ENCODE peak calls at places on chromosomes 6 and 20, in four cellular contexts. One of them, this sample, is unnamed.

GRCh38 chr6:107843400-107843799 is 19.3 kb upstream of the SCML4 start:
- DNase-seq in colonic mucosa: no peak
- DNase-seq in prostate gland: no peak
- DNase-seq in ovary: no peak
- DNase-seq in this sample: no peak

GRCh38 chr20:49210101-49210749 is 9.0 kb upstream of the DDX27 start:
- DNase-seq in colonic mucosa: no peak
- DNase-seq in prostate gland: no peak
- DNase-seq in ovary: no peak
- DNase-seq in this sample: no peak

GRCh38 chr6:163630575-163630974 is 216.1 kb downstream of the QKI start:
- DNase-seq in colonic mucosa: no peak
- DNase-seq in prostate gland: no peak
- DNase-seq in ovary: no peak
- DNase-seq in this sample: no peak

GRCh38 chr6:119312875-119313338 is 36.7 kb downstream of the MAN1A1 start:
- DNase-seq in colonic mucosa: peak
- DNase-seq in prostate gland: no peak
- DNase-seq in ovary: no peak
- DNase-seq in this sample: peak

GRCh38 chr6:169803291-169803811 is 51.9 kb downstream of the ERMARD start:
- DNase-seq in colonic mucosa: peak
- DNase-seq in prostate gland: no peak
- DNase-seq in ovary: no peak
- DNase-seq in this sample: no peak

GRCh38 chr6:34459899-34460593 is 5.8 kb upstream of the PACSIN1 start:
- DNase-seq in colonic mucosa: peak
- DNase-seq in prostate gland: peak
- DNase-seq in ovary: no peak
- DNase-seq in this sample: peak

GRCh38 chr6:156402628-156403027 is 374.6 kb upstream of the ARID1B start:
- DNase-seq in colonic mucosa: no peak
- DNase-seq in prostate gland: no peak
- DNase-seq in ovary: no peak
- DNase-seq in this sample: no peak

GRCh38 chr6:138011413-138011812 is 95.8 kb downstream of the PERP start:
- DNase-seq in colonic mucosa: no peak
- DNase-seq in prostate gland: no peak
- DNase-seq in ovary: no peak
- DNase-seq in this sample: no peak

GRCh38 chr20:47799116-47799715 is 13.9 kb upstream of the SULF2 start:
- DNase-seq in colonic mucosa: no peak
- DNase-seq in prostate gland: no peak
- DNase-seq in ovary: no peak
- DNase-seq in this sample: no peak

DNA sequence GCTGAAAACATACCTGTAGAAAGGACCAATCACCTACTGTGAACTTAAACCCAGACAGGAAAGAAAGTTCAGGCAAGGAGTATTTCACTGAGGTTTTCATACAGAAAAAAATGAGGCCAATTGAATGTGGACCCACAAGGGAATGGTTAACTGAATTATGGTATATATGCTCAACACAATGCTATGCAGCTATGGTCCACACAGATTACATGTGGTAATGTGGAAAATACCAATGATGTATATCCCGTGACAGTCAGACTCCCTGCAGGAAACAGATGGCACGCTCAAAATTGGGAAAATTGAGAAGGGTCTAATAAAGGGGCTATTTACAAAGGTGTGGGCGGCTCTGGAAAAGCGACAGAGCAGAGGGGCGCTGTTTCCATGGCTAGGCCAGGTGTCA is 47.1 kb upstream of the PIM1 start:
- DNase-seq in colonic mucosa: no peak
- DNase-seq in prostate gland: no peak
- DNase-seq in ovary: no peak
- DNase-seq in this sample: no peak
- H3K27ac ChIP-seq in colonic mucosa: no peak
- H3K27ac ChIP-seq in prostate gland: no peak
- H3K27ac ChIP-seq in ovary: no peak
- H3K27ac ChIP-seq in this sample: no peak

GRCh38 chr20:6051505-6051904 is 2.4 kb downstream of the LRRN4 start:
- DNase-seq in colonic mucosa: no peak
- DNase-seq in prostate gland: no peak
- DNase-seq in ovary: no peak
- DNase-seq in this sample: no peak

GRCh38 chr20:6055161-6055783 is 1.4 kb upstream of the LRRN4 start:
- DNase-seq in colonic mucosa: no peak
- DNase-seq in prostate gland: no peak
- DNase-seq in ovary: no peak
- DNase-seq in this sample: no peak

GRCh38 chr20:6053776-6054688 is at the start of gene LRRN4:
- DNase-seq in colonic mucosa: no peak
- DNase-seq in prostate gland: no peak
- DNase-seq in ovary: no peak
- DNase-seq in this sample: peak

GRCh38 chr20:6055981-6056569 is 2.2 kb upstream of the LRRN4 start:
- DNase-seq in colonic mucosa: no peak
- DNase-seq in prostate gland: no peak
- DNase-seq in ovary: no peak
- DNase-seq in this sample: no peak

GRCh38 chr20:6053064-6053775 is 640 bp downstream of the LRRN4 start:
- DNase-seq in colonic mucosa: no peak
- DNase-seq in prostate gland: no peak
- DNase-seq in ovary: no peak
- DNase-seq in this sample: no peak
- H3K27ac ChIP-seq in colonic mucosa: no peak
- H3K27ac ChIP-seq in prostate gland: no peak
- H3K27ac ChIP-seq in ovary: no peak
- H3K27ac ChIP-seq in this sample: no peak

DNA sequence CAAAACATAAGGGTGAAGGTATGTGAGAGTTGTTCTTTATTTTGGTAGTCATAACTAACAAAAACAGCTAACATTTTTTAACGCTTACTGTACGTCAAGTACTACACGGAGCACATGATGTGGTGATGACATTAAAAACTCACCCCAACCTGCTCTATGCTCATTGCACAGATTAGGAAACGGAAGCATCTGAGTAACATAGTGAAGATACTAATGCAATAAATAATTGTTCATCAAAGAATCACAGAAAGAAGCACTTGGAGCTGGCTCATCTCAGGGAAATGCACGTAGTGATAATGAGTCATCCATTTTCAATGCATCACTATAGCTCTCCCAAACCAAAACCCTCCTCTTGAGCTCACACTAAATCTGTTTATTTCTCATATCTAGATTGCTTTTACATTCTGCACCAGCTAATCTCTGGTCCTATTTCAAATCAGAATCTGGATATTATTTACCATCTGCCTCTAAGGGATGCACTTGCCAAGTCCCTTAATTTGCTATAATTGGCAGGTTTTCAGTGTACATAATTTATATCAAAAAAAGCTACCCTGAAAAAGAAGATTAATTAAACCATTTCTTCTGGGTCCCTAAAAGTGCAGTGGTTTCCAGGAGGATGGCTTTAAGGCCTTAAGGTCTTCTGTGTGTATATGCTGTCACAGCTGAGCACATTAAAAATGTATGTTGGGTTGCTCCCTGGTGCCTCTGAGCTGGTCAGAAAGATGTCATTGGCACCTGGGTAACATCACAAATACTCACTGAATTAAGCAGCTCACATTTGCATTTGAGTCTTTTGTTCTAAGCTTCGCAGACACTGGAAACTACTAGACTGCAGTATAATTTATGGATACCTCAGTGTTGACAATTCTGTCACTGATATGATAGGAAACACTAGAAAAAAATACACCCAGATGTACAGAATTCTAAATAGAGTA is 677.3 kb upstream of the CITED2 start:
- DNase-seq in colonic mucosa: no peak
- DNase-seq in prostate gland: no peak
- DNase-seq in ovary: no peak
- DNase-seq in this sample: no peak
- H3K27ac ChIP-seq in colonic mucosa: no peak
- H3K27ac ChIP-seq in prostate gland: no peak
- H3K27ac ChIP-seq in ovary: no peak
- H3K27ac ChIP-seq in this sample: no peak

GRCh38 chr20:59159091-59159821 is 4.4 kb upstream of the ZNF831 start:
- DNase-seq in colonic mucosa: peak
- DNase-seq in prostate gland: no peak
- DNase-seq in ovary: no peak
- DNase-seq in this sample: no peak
- H3K27ac ChIP-seq in colonic mucosa: no peak
- H3K27ac ChIP-seq in prostate gland: peak
- H3K27ac ChIP-seq in ovary: no peak
- H3K27ac ChIP-seq in this sample: peak

GRCh38 chr20:4813076-4813838 is 91.5 kb downstream of the PRND start:
- DNase-seq in colonic mucosa: no peak
- DNase-seq in prostate gland: no peak
- DNase-seq in ovary: peak
- DNase-seq in this sample: no peak
- H3K27ac ChIP-seq in colonic mucosa: peak
- H3K27ac ChIP-seq in prostate gland: peak
- H3K27ac ChIP-seq in ovary: no peak
- H3K27ac ChIP-seq in this sample: peak

GRCh38 chr20:35884541-35884865 is 69.8 kb downstream of the SCAND1 start:
- DNase-seq in colonic mucosa: no peak
- DNase-seq in prostate gland: no peak
- DNase-seq in ovary: no peak
- DNase-seq in this sample: no peak
- H3K27ac ChIP-seq in colonic mucosa: no peak
- H3K27ac ChIP-seq in prostate gland: peak
- H3K27ac ChIP-seq in ovary: peak
- H3K27ac ChIP-seq in this sample: peak

GRCh38 chr6:134177236-134177635 is 124.8 kb upstream of the SLC2A12 start:
- DNase-seq in colonic mucosa: no peak
- DNase-seq in prostate gland: no peak
- DNase-seq in ovary: no peak
- DNase-seq in this sample: no peak
- H3K27ac ChIP-seq in colonic mucosa: peak
- H3K27ac ChIP-seq in prostate gland: no peak
- H3K27ac ChIP-seq in ovary: no peak
- H3K27ac ChIP-seq in this sample: peak

GRCh38 chr20:1373036-1373435 is 19.8 kb downstream of the FKBP1A start:
- DNase-seq in colonic mucosa: no peak
- DNase-seq in prostate gland: no peak
- DNase-seq in ovary: no peak
- DNase-seq in this sample: no peak
- H3K27ac ChIP-seq in colonic mucosa: no peak
- H3K27ac ChIP-seq in prostate gland: no peak
- H3K27ac ChIP-seq in ovary: no peak
- H3K27ac ChIP-seq in this sample: no peak